ENCODE peak calls at places on chromosomes 7 and 10, in eight cellular contexts. E is kidney, T is GM13977, X is AG04450, Y is mesenteric fat pad, I is NCI-H1092, S is hypothalamus, D is GM12865. B is an unnamed sample.
A peak's percentile ranks its signal among the peaks of the same experiment; 100 is the strongest.

GRCh38 chr10:77493239-77493806 is 144.3 kb downstream of the KCNMA1 start:
- DNase-seq in E (no peak), T (no peak), X (no peak), Y (no peak), I (no peak), S (no peak), D (no peak), B (no peak)

GRCh38 chr10:132065491-132066105 is at the start of gene JAKMIP3:
- DNase-seq in E (no peak), T (no peak), X (peak; percentile 91), Y (peak; percentile 87), I (no peak), S (peak; percentile 66), D (no peak), B (no peak)

GRCh38 chr10:7423521-7423920 is 12.7 kb upstream of the SFMBT2 start:
- DNase-seq in E (no peak), T (no peak), X (no peak), Y (no peak), I (no peak), S (no peak), D (no peak), B (no peak)

GRCh38 chr7:124765401-124766352 is at the start of gene GPR37:
- DNase-seq in E (peak; percentile 87), T (peak; percentile 77), X (peak; percentile 78), Y (no peak), I (no peak), S (peak; percentile 77), D (peak; percentile 38), B (peak; percentile 70)

GRCh38 chr7:29122081-29122480 is 24.3 kb downstream of the CPVL start:
- DNase-seq in E (no peak), T (no peak), X (no peak), Y (no peak), I (no peak), S (no peak), D (no peak), B (no peak)

GRCh38 chr10:98636921-98637329 is 190.2 kb upstream of the HPS1 start:
- DNase-seq in E (no peak), T (no peak), X (no peak), Y (no peak), I (no peak), S (no peak), D (peak; percentile 21), B (no peak)

GRCh38 chr10:48199580-48200377 is 74.7 kb downstream of the FRMPD2 start:
- DNase-seq in E (no peak), T (no peak), X (no peak), Y (no peak), I (no peak), S (no peak), D (no peak), B (no peak)

GRCh38 chr10:43640603-43641002 is 8.1 kb downstream of the ZNF32 start:
- DNase-seq in E (no peak), T (no peak), X (no peak), Y (no peak), I (no peak), S (no peak), D (no peak), B (no peak)

GRCh38 chr10:97687785-97688781 is 1.0 kb upstream of the AVPI1 start:
- DNase-seq in E (no peak), T (no peak), X (no peak), Y (no peak), I (no peak), S (no peak), D (no peak), B (no peak)

GRCh38 chr7:72258074-72258473 is 154.1 kb downstream of the CALN1 start:
- DNase-seq in E (no peak), T (no peak), X (no peak), Y (no peak), I (no peak), S (no peak), D (no peak), B (no peak)

GRCh38 chr10:104054430-104054829 is 31.2 kb downstream of the COL17A1 start:
- DNase-seq in E (no peak), T (no peak), X (peak; percentile 18), Y (no peak), I (no peak), S (no peak), D (no peak), B (no peak)

GRCh38 chr10:94578790-94579189 is 33.2 kb downstream of the HELLS start:
- DNase-seq in E (no peak), T (no peak), X (no peak), Y (no peak), I (no peak), S (no peak), D (no peak), B (no peak)

GRCh38 chr10:47381427-47382379 is 2.4 kb downstream of the ZNF488 start:
- DNase-seq in E (no peak), T (no peak), X (no peak), Y (peak; percentile 45), I (no peak), S (no peak), D (no peak), B (no peak)

GRCh38 chr10:73998623-73999622 is 1.0 kb downstream of the VCL start:
- DNase-seq in E (peak; percentile 94), T (no peak), X (peak; percentile 55), Y (no peak), I (no peak), S (peak; percentile 21), D (peak; percentile 24), B (peak; percentile 14)

GRCh38 chr10:111784936-111785465 is 398.6 kb downstream of the GPAM start:
- DNase-seq in E (no peak), T (no peak), X (no peak), Y (no peak), I (no peak), S (no peak), D (no peak), B (no peak)